ENCODE peak calls at places on chromosome 1, in seven cellular contexts. F is small intestine, G is osteoblast, J is NCI-H460, D is NCI-H1436, K is K562, S is NCI-H82. U is an unnamed sample.

GRCh38 chr1:8941906-8942305 is 3.8 kb upstream of the CA6 start:
- DNase-seq in F (no peak), G (peak; percentile 94), J (peak; percentile 22), D (no peak), K (no peak), S (no peak), U (no peak)

GRCh38 chr1:183812686-183813569 is 8.0 kb downstream of the RGL1 start:
- DNase-seq in F (peak; percentile 37), G (peak; percentile 65), J (no peak), D (no peak), K (no peak), S (no peak), U (no peak)

GRCh38 chr1:196401454-196401838 is 206.8 kb downstream of the KCNT2 start:
- DNase-seq in F (no peak), G (no peak), J (no peak), D (no peak), K (no peak), S (no peak), U (no peak)

GRCh38 chr1:56584910-56585528 is 5.7 kb upstream of the PLPP3 start:
- DNase-seq in F (peak; percentile 65), G (no peak), J (peak; percentile 49), D (peak; percentile 55), K (peak; percentile 49), S (peak; percentile 78), U (peak; percentile 43)

GRCh38 chr1:160904783-160905616 is 20.0 kb upstream of the ITLN1 start:
- DNase-seq in F (peak; percentile 34), G (no peak), J (no peak), D (no peak), K (no peak), S (no peak), U (no peak)

GRCh38 chr1:230542681-230543080 is 99.6 kb upstream of the COG2 start:
- DNase-seq in F (no peak), G (no peak), J (no peak), D (no peak), K (no peak), S (no peak), U (no peak)

GRCh38 chr1:7650801-7651200 is 120.3 kb upstream of the VAMP3 start:
- DNase-seq in F (peak; percentile 2), G (no peak), J (no peak), D (peak; percentile 57), K (no peak), S (peak; percentile 32), U (no peak)

GRCh38 chr1:91885716-91886506 is at the start of gene TGFBR3:
- DNase-seq in F (peak; percentile 61), G (peak; percentile 98), J (peak; percentile 64), D (peak; percentile 83), K (peak; percentile 89), S (peak; percentile 94), U (peak; percentile 88)

GRCh38 chr1:93847811-93848288 is 31.2 kb downstream of the DNTTIP2 start:
- DNase-seq in F (peak; percentile 58), G (peak; percentile 92), J (peak; percentile 52), D (peak; percentile 49), K (peak; percentile 82), S (peak; percentile 87), U (peak; percentile 75)

GRCh38 chr1:92478393-92478792 is 8.3 kb downstream of the GFI1 start:
- DNase-seq in F (no peak), G (peak; percentile 87), J (no peak), D (no peak), K (no peak), S (no peak), U (no peak)

U was measured in colonic mucosa.